ENCODE peak calls at places on chromosome 1, in nine cellular contexts. One of them, this sample, is unnamed.

GRCh38 chr1:204989266-204990058 is 53.5 kb upstream of the CNTN2 start:
- DNase-seq in lower lobe of right lung: peak; percentile 71
- DNase-seq in IMR-90: peak; percentile 67
- DNase-seq in posterior cingulate gyrus: peak; percentile 87
- DNase-seq in NCI-H1105 treated with DMSO at 0.1 percent for 48 hours: peak; percentile 81
- DNase-seq in transverse colon: peak; percentile 59
- DNase-seq in GM10248: peak; percentile 87
- DNase-seq in neural progenitor cell: peak; percentile 90
- DNase-seq in RKO: peak; percentile 83
- DNase-seq in this sample: peak; percentile 71

GRCh38 chr1:21662426-21663250 is 6.5 kb downstream of the RAP1GAP start:
- DNase-seq in GM10248: no peak
- DNase-seq in transverse colon: no peak
- DNase-seq in RKO: no peak
- DNase-seq in posterior cingulate gyrus: no peak
- DNase-seq in NCI-H1105 treated with DMSO at 0.1 percent for 48 hours: no peak
- DNase-seq in lower lobe of right lung: no peak
- DNase-seq in neural progenitor cell: no peak
- DNase-seq in IMR-90: no peak
- DNase-seq in this sample: no peak

GRCh38 chr1:8439015-8439702 is 121.2 kb downstream of the SLC45A1 start:
- DNase-seq in GM10248: peak; percentile 75
- DNase-seq in neural progenitor cell: peak; percentile 80
- DNase-seq in RKO: no peak
- DNase-seq in NCI-H1105 treated with DMSO at 0.1 percent for 48 hours: peak; percentile 88
- DNase-seq in posterior cingulate gyrus: peak; percentile 58
- DNase-seq in lower lobe of right lung: peak; percentile 89
- DNase-seq in IMR-90: peak; percentile 88
- DNase-seq in transverse colon: peak; percentile 67
- DNase-seq in this sample: peak; percentile 53

GRCh38 chr1:34906756-34907155 is 22.7 kb downstream of the DLGAP3 start:
- DNase-seq in transverse colon: no peak
- DNase-seq in posterior cingulate gyrus: no peak
- DNase-seq in RKO: no peak
- DNase-seq in lower lobe of right lung: no peak
- DNase-seq in GM10248: no peak
- DNase-seq in NCI-H1105 treated with DMSO at 0.1 percent for 48 hours: no peak
- DNase-seq in IMR-90: no peak
- DNase-seq in neural progenitor cell: no peak
- DNase-seq in this sample: no peak

GRCh38 chr1:41955461-41956159 is 36.9 kb upstream of the HIVEP3 start:
- DNase-seq in RKO: no peak
- DNase-seq in GM10248: peak; percentile 61
- DNase-seq in lower lobe of right lung: no peak
- DNase-seq in transverse colon: no peak
- DNase-seq in neural progenitor cell: peak; percentile 43
- DNase-seq in NCI-H1105 treated with DMSO at 0.1 percent for 48 hours: no peak
- DNase-seq in posterior cingulate gyrus: no peak
- DNase-seq in IMR-90: peak; percentile 86
- DNase-seq in this sample: peak; percentile 88

GRCh38 chr1:54977938-54978337 is 2.5 kb upstream of the TMEM61 start:
- DNase-seq in IMR-90: no peak
- DNase-seq in GM10248: no peak
- DNase-seq in neural progenitor cell: no peak
- DNase-seq in posterior cingulate gyrus: no peak
- DNase-seq in transverse colon: peak; percentile 40
- DNase-seq in lower lobe of right lung: no peak
- DNase-seq in RKO: no peak
- DNase-seq in NCI-H1105 treated with DMSO at 0.1 percent for 48 hours: no peak
- DNase-seq in this sample: no peak

GRCh38 chr1:31380181-31380580 is 7.3 kb upstream of the FABP3 start:
- DNase-seq in posterior cingulate gyrus: peak; percentile 26
- DNase-seq in GM10248: no peak
- DNase-seq in neural progenitor cell: no peak
- DNase-seq in transverse colon: no peak
- DNase-seq in RKO: no peak
- DNase-seq in lower lobe of right lung: no peak
- DNase-seq in NCI-H1105 treated with DMSO at 0.1 percent for 48 hours: no peak
- DNase-seq in IMR-90: no peak
- DNase-seq in this sample: no peak

GRCh38 chr1:9823943-9824701 is at the start of gene CLSTN1:
- DNase-seq in RKO: peak; percentile 85
- DNase-seq in GM10248: peak; percentile 95
- DNase-seq in transverse colon: peak; percentile 94
- DNase-seq in posterior cingulate gyrus: peak; percentile 92
- DNase-seq in lower lobe of right lung: peak; percentile 92
- DNase-seq in neural progenitor cell: peak; percentile 98
- DNase-seq in IMR-90: peak; percentile 81
- DNase-seq in NCI-H1105 treated with DMSO at 0.1 percent for 48 hours: peak; percentile 73
- DNase-seq in this sample: peak; percentile 88

GRCh38 chr1:236394905-236395779 is 1.1 kb downstream of the EDARADD start:
- DNase-seq in lower lobe of right lung: no peak
- DNase-seq in NCI-H1105 treated with DMSO at 0.1 percent for 48 hours: peak; percentile 14
- DNase-seq in neural progenitor cell: peak; percentile 71
- DNase-seq in RKO: no peak
- DNase-seq in GM10248: peak; percentile 55
- DNase-seq in IMR-90: no peak
- DNase-seq in transverse colon: peak; percentile 8
- DNase-seq in posterior cingulate gyrus: no peak
- DNase-seq in this sample: peak; percentile 6

GRCh38 chr1:37727186-37727585 is 34.9 kb downstream of the CDCA8 start:
- DNase-seq in neural progenitor cell: no peak
- DNase-seq in NCI-H1105 treated with DMSO at 0.1 percent for 48 hours: no peak
- DNase-seq in transverse colon: no peak
- DNase-seq in IMR-90: no peak
- DNase-seq in RKO: no peak
- DNase-seq in posterior cingulate gyrus: no peak
- DNase-seq in lower lobe of right lung: no peak
- DNase-seq in GM10248: no peak
- DNase-seq in this sample: no peak